ENCODE peak calls at places on chromosomes 4 and X, in eight cellular contexts. D is transverse colon; Q is SK-N-SH; M is CD8-positive, alpha-beta T cell; F is ovary; V is epithelial cell of proximal tubule; B is psoas muscle; Y is MM.1S. L is an unnamed sample.

GRCh38 chrX:154313147-154313546 is 17.6 kb downstream of the TKTL1 start:
- DNase-seq in M (no peak), V (no peak), B (no peak), F (no peak), Y (no peak), D (no peak), Q (no peak), L (no peak)

GRCh38 chr4:95547708-95548471 is 883 bp downstream of the UNC5C start:
- DNase-seq in Q (no peak), V (no peak), M (no peak), D (peak), Y (no peak), F (peak), B (peak), L (no peak)

GRCh38 chr4:78551420-78552351 is at the start of gene ANXA3:
- DNase-seq in V (no peak), F (peak), Q (peak), M (no peak), Y (no peak), B (peak), D (peak), L (no peak)

GRCh38 chr4:144985536-144985935 is 112.5 kb downstream of the ANAPC10 start:
- DNase-seq in V (no peak), D (no peak), B (no peak), Y (no peak), M (no peak), Q (no peak), F (no peak), L (peak)

GRCh38 chr4:123587983-123588494 is 191.4 kb downstream of the SPRY1 start:
- DNase-seq in Y (no peak), Q (peak), D (peak), F (no peak), V (no peak), B (peak), M (no peak), L (peak)

GRCh38 chrX:8743126-8743732 is 11.3 kb upstream of the ANOS1 start:
- DNase-seq in D (peak), B (peak), M (peak), Y (peak), V (no peak), Q (peak), F (peak), L (no peak)

GRCh38 chr4:25588211-25588610 is 67.4 kb upstream of the SLC34A2 start:
- DNase-seq in F (no peak), D (no peak), V (no peak), Q (no peak), B (no peak), M (no peak), Y (no peak), L (no peak)

GRCh38 chrX:50874878-50875277 is 35.7 kb upstream of the BMP15 start:
- DNase-seq in Q (no peak), V (no peak), F (no peak), D (no peak), M (no peak), B (no peak), Y (no peak), L (no peak)

GRCh38 chrX:100995469-100995868 is 26.0 kb downstream of the ARL13A start:
- DNase-seq in M (no peak), V (peak), F (no peak), D (no peak), Q (no peak), Y (no peak), B (no peak), L (peak)

GRCh38 chr4:72971572-72971971 is 97.9 kb downstream of the COX18 start:
- DNase-seq in M (no peak), Q (no peak), V (peak), B (no peak), Y (no peak), D (no peak), F (no peak), L (peak)

GRCh38 chr4:74523076-74523475 is 78.1 kb downstream of the AREG start:
- DNase-seq in F (no peak), Y (no peak), M (no peak), B (no peak), D (no peak), Q (no peak), V (no peak), L (no peak)

GRCh38 chr4:5037553-5038551 is 13.4 kb upstream of the STK32B start:
- DNase-seq in F (no peak), B (no peak), Q (no peak), D (peak), V (peak), M (no peak), Y (no peak), L (peak)

GRCh38 chr4:36900446-36900987 is 344.0 kb upstream of the NWD2 start:
- DNase-seq in Y (no peak), D (no peak), M (no peak), V (no peak), B (no peak), Q (no peak), F (no peak), L (no peak)

GRCh38 chrX:44495091-44495490 is 47.6 kb downstream of the FUNDC1 start:
- DNase-seq in Y (no peak), D (no peak), Q (no peak), M (no peak), F (no peak), V (no peak), B (no peak), L (no peak)

GRCh38 chr4:158769175-158769831 is 477 bp downstream of the FNIP2 start:
- DNase-seq in F (peak), V (no peak), D (peak), Q (no peak), Y (peak), M (peak), B (peak), L (no peak)

GRCh38 chr4:110501826-110502225 is 25.9 kb downstream of the ENPEP start:
- DNase-seq in F (no peak), D (no peak), M (no peak), V (no peak), Q (no peak), B (no peak), Y (no peak), L (no peak)

GRCh38 chrX:122625821-122626220 is 558.3 kb upstream of the GRIA3 start:
- DNase-seq in Y (no peak), D (no peak), B (no peak), V (peak), F (no peak), Q (no peak), M (no peak), L (peak)

GRCh38 chrX:119406739-119407138 is 7.6 kb downstream of the SLC25A43 start:
- DNase-seq in B (no peak), V (no peak), D (no peak), Q (no peak), F (no peak), M (no peak), Y (no peak), L (no peak)

GRCh38 chr4:57074753-57075152 is 35.4 kb downstream of the IGFBP7 start:
- DNase-seq in F (no peak), M (no peak), Y (no peak), Q (peak), V (peak), D (no peak), B (no peak), L (peak)

GRCh38 chrX:97372006-97372766 is 488.5 kb downstream of the RPA4 start:
- DNase-seq in V (no peak), B (no peak), Q (no peak), F (no peak), D (no peak), Y (no peak), M (no peak), L (no peak)

GRCh38 chrX:51281758-51282318 is 50.8 kb upstream of the NUDT10 start:
- DNase-seq in D (no peak), M (no peak), Y (no peak), B (no peak), Q (no peak), F (no peak), V (no peak), L (no peak)

GRCh38 chr4:139889194-139889762 is 223.7 kb downstream of the MGST2 start:
- DNase-seq in D (no peak), F (no peak), B (no peak), Y (no peak), M (no peak), Q (no peak), V (peak), L (no peak)

GRCh38 chr4:8289151-8289750 is 19.7 kb downstream of the HTRA3 start:
- DNase-seq in B (peak), D (no peak), M (no peak), Q (no peak), Y (no peak), V (no peak), F (peak), L (no peak)

GRCh38 chr4:101366331-101366730 is 19.0 kb upstream of the PPP3CA start:
- DNase-seq in M (no peak), F (no peak), D (no peak), Q (no peak), B (no peak), Y (no peak), V (no peak), L (no peak)

GRCh38 chr4:31104033-31104432 is 383.9 kb downstream of the PCDH7 start:
- DNase-seq in F (no peak), Q (no peak), D (no peak), B (no peak), V (no peak), Y (no peak), M (no peak), L (no peak)

GRCh38 chrX:119121341-119121740 is 6.3 kb downstream of the KIAA1210 start:
- DNase-seq in M (no peak), Q (no peak), Y (no peak), V (peak), B (no peak), F (no peak), D (no peak), L (no peak)

GRCh38 chr4:129972257-129972656 is 876.3 kb downstream of the C4orf33 start:
- DNase-seq in Y (peak), F (no peak), M (no peak), D (no peak), V (no peak), Q (no peak), B (no peak), L (no peak)

GRCh38 chrX:134545524-134545923 is 85.6 kb downstream of the HPRT1 start:
- DNase-seq in M (no peak), Y (no peak), Q (no peak), F (peak), D (no peak), B (no peak), V (no peak), L (no peak)
- H3K4me3 ChIP-seq in M (no peak), Y (no peak), Q (peak), F (no peak), D (no peak), B (no peak), V (no peak), L (no peak)

DNA sequence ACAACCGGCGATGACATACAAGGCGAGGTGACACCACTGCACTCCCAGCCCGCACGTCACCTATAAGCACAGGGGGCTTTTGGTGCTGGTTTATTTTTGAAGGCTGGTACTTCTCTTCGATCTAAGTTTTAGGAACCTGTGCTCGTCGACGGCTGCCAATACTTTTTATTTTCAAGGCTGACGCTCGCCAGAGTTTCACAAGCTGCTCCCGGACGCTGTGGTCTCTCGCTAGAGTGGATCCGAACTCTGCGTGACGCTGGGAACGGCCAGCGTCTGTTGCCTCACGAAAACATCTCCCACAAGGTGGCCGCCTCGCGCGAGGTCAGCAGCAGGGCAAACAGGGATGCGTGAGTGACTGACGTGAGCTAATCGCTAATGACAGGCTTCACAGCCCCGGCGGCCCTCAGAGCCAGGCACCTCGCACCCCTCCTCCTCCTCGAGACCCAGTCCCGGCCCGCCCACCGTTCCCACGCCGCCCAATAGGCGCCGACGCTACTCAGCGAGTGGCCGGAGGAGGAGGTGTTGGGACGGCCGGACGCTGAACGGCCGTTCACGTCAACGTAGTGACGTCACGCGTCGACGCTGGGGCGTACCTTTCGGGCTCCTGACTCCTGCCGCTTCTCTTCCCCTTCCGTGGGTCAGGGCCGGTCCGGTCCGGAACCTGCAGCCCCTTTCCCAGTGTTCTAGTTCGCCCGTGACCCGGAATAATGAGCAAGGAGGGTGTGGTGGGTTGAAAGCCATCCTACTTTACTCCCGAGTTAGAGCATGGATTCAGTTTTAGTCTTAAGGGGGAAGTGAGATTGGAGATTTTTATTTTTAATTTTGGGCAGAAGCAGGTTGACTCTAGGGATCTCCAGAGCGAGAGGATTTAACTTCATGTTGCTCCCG is at the start of gene CLCN3:
- DNase-seq in M (peak), Q (peak), B (peak), Y (peak), F (peak), D (peak), V (peak), L (peak)
- TF ChIP-seq CTCF in M (no peak), Q (no peak), B (no peak), Y (no peak), F (peak), D (no peak), V (no peak), L (no peak)

GRCh38 chr4:55125763-55126541 is 557 bp upstream of the KDR start:
- DNase-seq in F (no peak), D (no peak), B (peak), M (no peak), Y (no peak), Q (peak), V (no peak), L (no peak)
- H3K4me3 ChIP-seq in F (peak), D (peak), B (peak), M (no peak), Y (peak), Q (peak), V (peak), L (peak)

GRCh38 chrX:24301060-24301459 is 12.8 kb downstream of the SUPT20HL2 start:
- DNase-seq in M (no peak), Y (no peak), Q (no peak), V (no peak), F (no peak), D (no peak), B (no peak), L (no peak)

GRCh38 chrX:24305905-24306304 is 8.0 kb downstream of the SUPT20HL2 start:
- DNase-seq in Y (no peak), F (peak), V (no peak), M (no peak), B (no peak), Q (no peak), D (no peak), L (no peak)

GRCh38 chrX:24301806-24302205 is 12.1 kb downstream of the SUPT20HL2 start:
- DNase-seq in D (no peak), Y (no peak), B (no peak), Q (no peak), F (no peak), V (no peak), M (no peak), L (no peak)

GRCh38 chrX:24306430-24306829 is 7.4 kb downstream of the SUPT20HL2 start:
- DNase-seq in B (no peak), Y (no peak), M (no peak), V (no peak), Q (no peak), F (no peak), D (no peak), L (no peak)
- TF ChIP-seq CTCF in B (no peak), Y (no peak), M (no peak), V (no peak), Q (no peak), F (no peak), D (no peak), L (no peak)

GRCh38 chr4:186554890-186555827 is at the start of gene MTNR1A:
- DNase-seq in B (no peak), M (no peak), Q (peak), F (no peak), Y (no peak), V (no peak), D (peak), L (no peak)
- H3K4me3 ChIP-seq in B (no peak), M (no peak), Q (peak), F (no peak), Y (no peak), V (peak), D (peak), L (peak)

DNA sequence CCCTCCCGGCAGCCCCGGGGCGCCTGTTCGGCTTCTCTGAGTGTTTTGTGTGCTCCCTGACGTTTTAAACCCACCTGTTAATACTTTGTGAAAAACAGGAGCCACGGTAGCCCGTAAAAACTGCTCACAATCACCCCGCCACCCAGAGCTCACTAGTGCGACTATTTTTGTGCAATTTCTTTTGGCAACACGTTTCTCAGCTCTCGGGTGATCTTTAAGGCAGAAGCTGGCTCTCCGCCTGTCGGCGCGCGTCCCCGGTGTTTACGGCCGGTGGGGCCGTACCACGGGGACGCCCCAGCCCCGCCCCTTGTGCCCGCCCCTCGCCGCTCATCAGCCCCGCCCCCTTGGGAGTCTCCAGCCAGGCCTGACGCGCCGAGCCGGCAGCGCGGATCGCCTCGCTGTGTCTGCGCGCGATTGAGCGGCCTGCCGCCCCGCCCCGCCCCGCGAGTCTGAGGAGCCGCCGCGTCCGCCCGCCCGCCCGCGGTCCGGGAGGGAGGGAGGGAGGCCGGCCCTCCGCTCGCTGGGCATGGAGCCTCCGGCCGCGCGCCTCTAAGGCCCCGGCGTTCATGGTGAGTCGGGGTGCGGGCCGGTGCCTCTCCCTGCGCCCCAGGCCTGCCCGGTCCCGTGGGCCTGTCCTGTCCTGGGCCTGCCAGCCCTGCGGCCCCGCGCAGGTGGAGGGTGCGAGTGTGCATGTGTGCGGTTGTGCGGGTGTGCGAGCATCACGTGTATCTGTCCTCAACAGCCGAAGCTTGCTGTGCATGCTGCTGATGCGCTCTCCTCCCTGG is 56.2 kb upstream of the TADA2B start:
- DNase-seq in F (peak), D (peak), B (peak), Q (peak), M (peak), V (no peak), Y (peak), L (no peak)
- TF ChIP-seq CTCF in F (no peak), D (no peak), B (no peak), Q (no peak), M (no peak), V (no peak), Y (no peak), L (peak)

GRCh38 chrX:148499638-148500427 is 584 bp upstream of the AFF2 start:
- DNase-seq in V (no peak), F (no peak), D (no peak), Y (no peak), Q (no peak), B (no peak), M (no peak), L (no peak)

GRCh38 chrX:148501121-148502066 is 977 bp downstream of the AFF2 start:
- DNase-seq in Q (peak), M (no peak), B (peak), Y (peak), F (peak), V (no peak), D (no peak), L (no peak)

GRCh38 chrX:148500428-148501120 is at the start of gene AFF2:
- DNase-seq in D (no peak), V (no peak), F (peak), M (no peak), B (peak), Q (peak), Y (peak), L (no peak)

GRCh38 chrX:148507413-148507812 is 7.0 kb downstream of the AFF2 start:
- DNase-seq in M (no peak), Q (no peak), B (no peak), D (no peak), Y (no peak), F (no peak), V (no peak), L (no peak)

DNA sequence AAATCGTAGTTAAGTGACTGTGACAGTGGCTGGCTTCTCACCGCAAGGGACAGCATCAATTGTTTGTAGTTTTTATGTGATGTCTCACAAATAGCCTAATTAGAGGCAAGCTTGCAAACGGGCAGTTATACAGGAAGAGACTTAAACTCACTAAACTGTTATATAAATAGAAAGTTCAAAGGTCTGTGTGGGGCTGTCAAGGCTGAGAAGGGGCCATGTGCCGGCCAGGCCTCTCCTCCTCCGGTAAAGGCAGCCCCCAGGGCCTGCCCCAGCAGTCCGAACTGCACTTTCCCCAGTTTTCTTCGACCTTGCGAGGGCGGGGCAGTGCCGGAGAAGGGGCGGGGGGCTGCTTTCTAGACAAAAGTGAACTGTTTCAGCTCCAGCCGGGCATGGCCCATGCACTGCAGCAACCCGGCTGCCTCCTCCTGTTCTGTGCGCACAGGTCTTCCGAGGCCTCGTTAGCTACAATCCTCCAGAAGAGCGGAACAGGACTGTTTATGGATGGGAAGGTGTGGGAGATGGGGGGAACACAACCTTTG is 4.1 kb downstream of the AFF2 start:
- DNase-seq in B (no peak), D (no peak), M (no peak), V (no peak), F (no peak), Y (no peak), Q (no peak), L (no peak)
- H3K4me3 ChIP-seq in B (no peak), D (no peak), M (no peak), V (no peak), F (no peak), Y (no peak), Q (no peak), L (no peak)

GRCh38 chrX:139974496-139974895 is 9.2 kb upstream of the CXorf66 start:
- DNase-seq in B (no peak), V (peak), Q (no peak), Y (no peak), M (no peak), D (no peak), F (no peak), L (no peak)
- TF ChIP-seq CTCF in B (no peak), V (no peak), Q (no peak), Y (no peak), M (no peak), D (no peak), F (no peak), L (no peak)